ENCODE peak calls at places on chromosome 21, in ten cellular contexts. C is CD4-positive, alpha-beta T cell; T is pancreas; U is DMS 273 treated with DMSO at 0.1 percent for 48 hours; V is amniotic stem cell; J is Ammon's horn; N is stimulated activated naive CD8-positive, alpha-beta T cell treated with anti-CD3 and anti-CD28 coated beads, Interleukin-15, Interleukin-2, amounts not matched to agents 100 U/mL and 50 U/mL, for 24 hours; A is B cell; P is choroid plexus epithelial cell; G is IMR-90. S is an unnamed sample.

GRCh38 chr21:43195131-43196021 is 26.6 kb downstream of the CRYAA start:
- DNase-seq in C (no peak), T (no peak), U (no peak), V (no peak), J (no peak), N (no peak), A (peak), P (peak), G (no peak), S (no peak)

GRCh38 chr21:32463367-32463766 is 50.9 kb downstream of the EVA1C start:
- DNase-seq in C (no peak), T (no peak), U (no peak), V (no peak), J (no peak), N (no peak), A (no peak), P (peak), G (peak), S (no peak)

GRCh38 chr21:14383596-14384210 is 757 bp upstream of the HSPA13 start:
- DNase-seq in C (no peak), T (no peak), U (no peak), V (no peak), J (no peak), N (no peak), A (no peak), P (no peak), G (peak), S (no peak)

GRCh38 chr21:17688912-17689874 is 76.5 kb upstream of the BTG3 start:
- DNase-seq in C (peak), T (peak), U (peak), V (no peak), J (peak), N (peak), A (peak), P (peak), G (peak), S (no peak)

GRCh38 chr21:35226302-35226701 is 177.2 kb upstream of the RUNX1 start:
- DNase-seq in C (no peak), T (no peak), U (no peak), V (no peak), J (no peak), N (no peak), A (no peak), P (peak), G (peak), S (no peak)

GRCh38 chr21:46195595-46196195 is 11.4 kb upstream of the SPATC1L start:
- DNase-seq in C (no peak), T (no peak), U (no peak), V (no peak), J (no peak), N (no peak), A (no peak), P (no peak), G (no peak), S (no peak)

GRCh38 chr21:37675202-37675801 is 241.0 kb downstream of the KCNJ6 start:
- DNase-seq in C (peak), T (peak), U (no peak), V (no peak), J (peak), N (peak), A (no peak), P (peak), G (peak), S (peak)

GRCh38 chr21:27578741-27579265 is 611.9 kb upstream of the ADAMTS5 start:
- DNase-seq in C (no peak), T (no peak), U (no peak), V (no peak), J (no peak), N (no peak), A (no peak), P (no peak), G (no peak), S (no peak)

GRCh38 chr21:36643374-36644250 is 55.3 kb upstream of the SIM2 start:
- DNase-seq in C (no peak), T (no peak), U (no peak), V (no peak), J (no peak), N (no peak), A (no peak), P (peak), G (no peak), S (no peak)

GRCh38 chr21:46077674-46078101 is 20.2 kb upstream of the COL6A2 start:
- DNase-seq in C (no peak), T (peak), U (no peak), V (no peak), J (no peak), N (no peak), A (no peak), P (no peak), G (no peak), S (no peak)

GRCh38 chr21:46021398-46021797 is 39.8 kb downstream of the COL6A1 start:
- DNase-seq in C (no peak), T (no peak), U (no peak), V (no peak), J (no peak), N (no peak), A (no peak), P (no peak), G (no peak), S (no peak)

GRCh38 chr21:28538987-28539622 is 453.6 kb downstream of the LTN1 start:
- DNase-seq in C (no peak), T (no peak), U (no peak), V (peak), J (no peak), N (no peak), A (no peak), P (peak), G (peak), S (no peak)

GRCh38 chr21:35566874-35567273 is 493.5 kb downstream of the SETD4 start:
- DNase-seq in C (no peak), T (no peak), U (no peak), V (no peak), J (no peak), N (no peak), A (no peak), P (no peak), G (no peak), S (no peak)

GRCh38 chr21:31557956-31558838 is 101.3 kb upstream of the SOD1 start:
- DNase-seq in C (peak), T (no peak), U (no peak), V (no peak), J (peak), N (peak), A (no peak), P (peak), G (no peak), S (peak)

GRCh38 chr21:40143822-40144525 is 276.7 kb downstream of the PCP4 start:
- DNase-seq in C (peak), T (no peak), U (peak), V (peak), J (peak), N (peak), A (no peak), P (peak), G (peak), S (peak)

GRCh38 chr21:42439284-42440186 is 35.8 kb downstream of the UBASH3A start:
- DNase-seq in C (no peak), T (no peak), U (no peak), V (no peak), J (no peak), N (peak), A (no peak), P (no peak), G (no peak), S (no peak)

GRCh38 chr21:44507673-44508425 is 32.1 kb downstream of the KRTAP10-1 start:
- DNase-seq in C (no peak), T (no peak), U (no peak), V (no peak), J (no peak), N (no peak), A (no peak), P (no peak), G (no peak), S (no peak)

GRCh38 chr21:44913425-44914175 is 7.1 kb downstream of the ITGB2 start:
- DNase-seq in C (no peak), T (no peak), U (no peak), V (no peak), J (no peak), N (no peak), A (no peak), P (no peak), G (no peak), S (no peak)

GRCh38 chr21:31780944-31781343 is 49.0 kb upstream of the SCAF4 start:
- DNase-seq in C (no peak), T (no peak), U (no peak), V (no peak), J (no peak), N (no peak), A (no peak), P (peak), G (no peak), S (peak)

GRCh38 chr21:46092811-46093667 is 4.9 kb upstream of the COL6A2 start:
- DNase-seq in C (no peak), T (no peak), U (no peak), V (no peak), J (no peak), N (no peak), A (no peak), P (no peak), G (no peak), S (no peak)

GRCh38 chr21:32819702-32820101 is 48.1 kb upstream of the PAXBP1 start:
- DNase-seq in C (no peak), T (no peak), U (no peak), V (peak), J (no peak), N (no peak), A (no peak), P (peak), G (peak), S (no peak)